ENCODE peak calls at places on chromosomes 16 and 17, in ten cellular contexts. One of them, this sample, is unnamed.

GRCh38 chr16:74654536-74654935 is 12.1 kb downstream of the RFWD3 start:
- DNase-seq in caudate nucleus: no peak
- DNase-seq in NCI-H1694 treated with DMSO at 0.1 percent for 48 hours: no peak
- DNase-seq in left cardiac atrium: no peak
- DNase-seq in NCI-H2081 treated with DMSO at 0.1 percent for 48 hours: no peak
- DNase-seq in GM19239: no peak
- DNase-seq in lung microvascular endothelial cell: no peak
- DNase-seq in mesenteric fat pad: no peak
- DNase-seq in activated gamma-delta T cell treated with anti-CD3 and anti-CD28 coated beads, Interleukin-2, amount 50 U/mL, for 16 hours: no peak
- DNase-seq in Kasumi-1: no peak
- DNase-seq in this sample: no peak

GRCh38 chr16:4675864-4676786 is 17.2 kb upstream of the NUDT16L1 start:
- DNase-seq in NCI-H2081 treated with DMSO at 0.1 percent for 48 hours: no peak
- DNase-seq in Kasumi-1: no peak
- DNase-seq in mesenteric fat pad: no peak
- DNase-seq in left cardiac atrium: no peak
- DNase-seq in activated gamma-delta T cell treated with anti-CD3 and anti-CD28 coated beads, Interleukin-2, amount 50 U/mL, for 16 hours: peak
- DNase-seq in GM19239: no peak
- DNase-seq in lung microvascular endothelial cell: no peak
- DNase-seq in NCI-H1694 treated with DMSO at 0.1 percent for 48 hours: no peak
- DNase-seq in caudate nucleus: no peak
- DNase-seq in this sample: no peak

GRCh38 chr17:66098040-66098439 is 93.9 kb downstream of the CEP112 start:
- DNase-seq in left cardiac atrium: no peak
- DNase-seq in GM19239: no peak
- DNase-seq in activated gamma-delta T cell treated with anti-CD3 and anti-CD28 coated beads, Interleukin-2, amount 50 U/mL, for 16 hours: no peak
- DNase-seq in mesenteric fat pad: no peak
- DNase-seq in caudate nucleus: no peak
- DNase-seq in lung microvascular endothelial cell: no peak
- DNase-seq in NCI-H2081 treated with DMSO at 0.1 percent for 48 hours: no peak
- DNase-seq in Kasumi-1: no peak
- DNase-seq in NCI-H1694 treated with DMSO at 0.1 percent for 48 hours: no peak
- DNase-seq in this sample: no peak

GRCh38 chr16:2904100-2904921 is 7.4 kb upstream of the FLYWCH1 start:
- DNase-seq in lung microvascular endothelial cell: peak
- DNase-seq in activated gamma-delta T cell treated with anti-CD3 and anti-CD28 coated beads, Interleukin-2, amount 50 U/mL, for 16 hours: peak
- DNase-seq in left cardiac atrium: peak
- DNase-seq in NCI-H1694 treated with DMSO at 0.1 percent for 48 hours: peak
- DNase-seq in mesenteric fat pad: peak
- DNase-seq in NCI-H2081 treated with DMSO at 0.1 percent for 48 hours: peak
- DNase-seq in caudate nucleus: peak
- DNase-seq in Kasumi-1: peak
- DNase-seq in GM19239: peak
- DNase-seq in this sample: peak

GRCh38 chr17:8046929-8047768 is 8.3 kb downstream of the ALOX15B start:
- DNase-seq in NCI-H2081 treated with DMSO at 0.1 percent for 48 hours: no peak
- DNase-seq in Kasumi-1: no peak
- DNase-seq in left cardiac atrium: no peak
- DNase-seq in NCI-H1694 treated with DMSO at 0.1 percent for 48 hours: no peak
- DNase-seq in caudate nucleus: no peak
- DNase-seq in lung microvascular endothelial cell: no peak
- DNase-seq in mesenteric fat pad: peak
- DNase-seq in GM19239: no peak
- DNase-seq in activated gamma-delta T cell treated with anti-CD3 and anti-CD28 coated beads, Interleukin-2, amount 50 U/mL, for 16 hours: no peak
- DNase-seq in this sample: no peak

GRCh38 chr17:79758260-79758659 is 19.7 kb upstream of the CBX2 start:
- DNase-seq in caudate nucleus: no peak
- DNase-seq in mesenteric fat pad: no peak
- DNase-seq in NCI-H1694 treated with DMSO at 0.1 percent for 48 hours: no peak
- DNase-seq in left cardiac atrium: no peak
- DNase-seq in NCI-H2081 treated with DMSO at 0.1 percent for 48 hours: no peak
- DNase-seq in Kasumi-1: no peak
- DNase-seq in activated gamma-delta T cell treated with anti-CD3 and anti-CD28 coated beads, Interleukin-2, amount 50 U/mL, for 16 hours: no peak
- DNase-seq in lung microvascular endothelial cell: no peak
- DNase-seq in GM19239: no peak
- DNase-seq in this sample: no peak

GRCh38 chr17:75260679-75261335 is 599 bp downstream of the GGA3 start:
- DNase-seq in GM19239: no peak
- DNase-seq in caudate nucleus: no peak
- DNase-seq in lung microvascular endothelial cell: peak
- DNase-seq in NCI-H2081 treated with DMSO at 0.1 percent for 48 hours: no peak
- DNase-seq in NCI-H1694 treated with DMSO at 0.1 percent for 48 hours: no peak
- DNase-seq in left cardiac atrium: no peak
- DNase-seq in mesenteric fat pad: no peak
- DNase-seq in activated gamma-delta T cell treated with anti-CD3 and anti-CD28 coated beads, Interleukin-2, amount 50 U/mL, for 16 hours: no peak
- DNase-seq in Kasumi-1: peak
- DNase-seq in this sample: no peak

GRCh38 chr17:61361084-61361483 is 38.6 kb upstream of the TBX2 start:
- DNase-seq in NCI-H2081 treated with DMSO at 0.1 percent for 48 hours: no peak
- DNase-seq in activated gamma-delta T cell treated with anti-CD3 and anti-CD28 coated beads, Interleukin-2, amount 50 U/mL, for 16 hours: no peak
- DNase-seq in NCI-H1694 treated with DMSO at 0.1 percent for 48 hours: no peak
- DNase-seq in lung microvascular endothelial cell: no peak
- DNase-seq in Kasumi-1: no peak
- DNase-seq in left cardiac atrium: no peak
- DNase-seq in GM19239: no peak
- DNase-seq in caudate nucleus: no peak
- DNase-seq in mesenteric fat pad: no peak
- DNase-seq in this sample: no peak

GRCh38 chr17:19357351-19358140 is 5.0 kb downstream of the B9D1 start:
- DNase-seq in NCI-H2081 treated with DMSO at 0.1 percent for 48 hours: no peak
- DNase-seq in activated gamma-delta T cell treated with anti-CD3 and anti-CD28 coated beads, Interleukin-2, amount 50 U/mL, for 16 hours: no peak
- DNase-seq in caudate nucleus: no peak
- DNase-seq in left cardiac atrium: no peak
- DNase-seq in Kasumi-1: no peak
- DNase-seq in NCI-H1694 treated with DMSO at 0.1 percent for 48 hours: no peak
- DNase-seq in GM19239: no peak
- DNase-seq in mesenteric fat pad: no peak
- DNase-seq in lung microvascular endothelial cell: no peak
- DNase-seq in this sample: no peak

GRCh38 chr16:1152651-1153259 is at the start of gene CACNA1H:
- DNase-seq in activated gamma-delta T cell treated with anti-CD3 and anti-CD28 coated beads, Interleukin-2, amount 50 U/mL, for 16 hours: peak
- DNase-seq in NCI-H2081 treated with DMSO at 0.1 percent for 48 hours: no peak
- DNase-seq in lung microvascular endothelial cell: peak
- DNase-seq in mesenteric fat pad: no peak
- DNase-seq in caudate nucleus: no peak
- DNase-seq in left cardiac atrium: peak
- DNase-seq in Kasumi-1: no peak
- DNase-seq in NCI-H1694 treated with DMSO at 0.1 percent for 48 hours: no peak
- DNase-seq in GM19239: no peak
- DNase-seq in this sample: peak

GRCh38 chr16:75433732-75434413 is 570 bp upstream of the CFDP1 start:
- DNase-seq in NCI-H1694 treated with DMSO at 0.1 percent for 48 hours: no peak
- DNase-seq in caudate nucleus: peak
- DNase-seq in Kasumi-1: peak
- DNase-seq in left cardiac atrium: no peak
- DNase-seq in mesenteric fat pad: no peak
- DNase-seq in NCI-H2081 treated with DMSO at 0.1 percent for 48 hours: peak
- DNase-seq in GM19239: peak
- DNase-seq in activated gamma-delta T cell treated with anti-CD3 and anti-CD28 coated beads, Interleukin-2, amount 50 U/mL, for 16 hours: no peak
- DNase-seq in lung microvascular endothelial cell: peak
- DNase-seq in this sample: peak

GRCh38 chr17:50095626-50096037 is 481 bp downstream of the PDK2 start:
- DNase-seq in Kasumi-1: no peak
- DNase-seq in NCI-H2081 treated with DMSO at 0.1 percent for 48 hours: no peak
- DNase-seq in GM19239: no peak
- DNase-seq in caudate nucleus: no peak
- DNase-seq in left cardiac atrium: no peak
- DNase-seq in mesenteric fat pad: no peak
- DNase-seq in NCI-H1694 treated with DMSO at 0.1 percent for 48 hours: no peak
- DNase-seq in lung microvascular endothelial cell: peak
- DNase-seq in activated gamma-delta T cell treated with anti-CD3 and anti-CD28 coated beads, Interleukin-2, amount 50 U/mL, for 16 hours: no peak
- DNase-seq in this sample: no peak

GRCh38 chr17:19747159-19747719 is 859 bp downstream of the ALDH3A1 start:
- DNase-seq in mesenteric fat pad: no peak
- DNase-seq in NCI-H2081 treated with DMSO at 0.1 percent for 48 hours: no peak
- DNase-seq in GM19239: no peak
- DNase-seq in Kasumi-1: no peak
- DNase-seq in caudate nucleus: no peak
- DNase-seq in NCI-H1694 treated with DMSO at 0.1 percent for 48 hours: no peak
- DNase-seq in activated gamma-delta T cell treated with anti-CD3 and anti-CD28 coated beads, Interleukin-2, amount 50 U/mL, for 16 hours: no peak
- DNase-seq in left cardiac atrium: no peak
- DNase-seq in lung microvascular endothelial cell: no peak
- DNase-seq in this sample: no peak

GRCh38 chr16:14186007-14186953 is 115.2 kb downstream of the MRTFB start:
- DNase-seq in caudate nucleus: peak
- DNase-seq in GM19239: no peak
- DNase-seq in lung microvascular endothelial cell: peak
- DNase-seq in NCI-H2081 treated with DMSO at 0.1 percent for 48 hours: peak
- DNase-seq in left cardiac atrium: peak
- DNase-seq in Kasumi-1: no peak
- DNase-seq in activated gamma-delta T cell treated with anti-CD3 and anti-CD28 coated beads, Interleukin-2, amount 50 U/mL, for 16 hours: no peak
- DNase-seq in mesenteric fat pad: no peak
- DNase-seq in NCI-H1694 treated with DMSO at 0.1 percent for 48 hours: no peak
- DNase-seq in this sample: peak

GRCh38 chr17:75319818-75320691 is 30.8 kb upstream of the SLC25A19 start:
- DNase-seq in GM19239: peak
- DNase-seq in NCI-H2081 treated with DMSO at 0.1 percent for 48 hours: no peak
- DNase-seq in activated gamma-delta T cell treated with anti-CD3 and anti-CD28 coated beads, Interleukin-2, amount 50 U/mL, for 16 hours: no peak
- DNase-seq in Kasumi-1: no peak
- DNase-seq in left cardiac atrium: no peak
- DNase-seq in lung microvascular endothelial cell: no peak
- DNase-seq in mesenteric fat pad: no peak
- DNase-seq in caudate nucleus: no peak
- DNase-seq in NCI-H1694 treated with DMSO at 0.1 percent for 48 hours: no peak
- DNase-seq in this sample: no peak

GRCh38 chr17:66087073-66087472 is 104.9 kb downstream of the CEP112 start:
- DNase-seq in lung microvascular endothelial cell: no peak
- DNase-seq in GM19239: no peak
- DNase-seq in NCI-H2081 treated with DMSO at 0.1 percent for 48 hours: no peak
- DNase-seq in Kasumi-1: no peak
- DNase-seq in activated gamma-delta T cell treated with anti-CD3 and anti-CD28 coated beads, Interleukin-2, amount 50 U/mL, for 16 hours: no peak
- DNase-seq in left cardiac atrium: no peak
- DNase-seq in caudate nucleus: no peak
- DNase-seq in mesenteric fat pad: no peak
- DNase-seq in NCI-H1694 treated with DMSO at 0.1 percent for 48 hours: no peak
- DNase-seq in this sample: no peak

GRCh38 chr17:59706900-59707181 is 389 bp downstream of the PTRH2 start:
- DNase-seq in NCI-H2081 treated with DMSO at 0.1 percent for 48 hours: no peak
- DNase-seq in left cardiac atrium: no peak
- DNase-seq in lung microvascular endothelial cell: peak
- DNase-seq in GM19239: no peak
- DNase-seq in Kasumi-1: no peak
- DNase-seq in mesenteric fat pad: no peak
- DNase-seq in activated gamma-delta T cell treated with anti-CD3 and anti-CD28 coated beads, Interleukin-2, amount 50 U/mL, for 16 hours: no peak
- DNase-seq in caudate nucleus: no peak
- DNase-seq in NCI-H1694 treated with DMSO at 0.1 percent for 48 hours: no peak
- DNase-seq in this sample: no peak

GRCh38 chr16:651844-652243 is 2.7 kb downstream of the WDR90 start:
- DNase-seq in activated gamma-delta T cell treated with anti-CD3 and anti-CD28 coated beads, Interleukin-2, amount 50 U/mL, for 16 hours: no peak
- DNase-seq in left cardiac atrium: no peak
- DNase-seq in NCI-H2081 treated with DMSO at 0.1 percent for 48 hours: no peak
- DNase-seq in caudate nucleus: no peak
- DNase-seq in NCI-H1694 treated with DMSO at 0.1 percent for 48 hours: no peak
- DNase-seq in GM19239: no peak
- DNase-seq in lung microvascular endothelial cell: no peak
- DNase-seq in mesenteric fat pad: no peak
- DNase-seq in Kasumi-1: no peak
- DNase-seq in this sample: peak

GRCh38 chr16:75066861-75067447 is 49.6 kb downstream of the LDHD start:
- DNase-seq in activated gamma-delta T cell treated with anti-CD3 and anti-CD28 coated beads, Interleukin-2, amount 50 U/mL, for 16 hours: no peak
- DNase-seq in mesenteric fat pad: no peak
- DNase-seq in NCI-H2081 treated with DMSO at 0.1 percent for 48 hours: no peak
- DNase-seq in NCI-H1694 treated with DMSO at 0.1 percent for 48 hours: no peak
- DNase-seq in caudate nucleus: no peak
- DNase-seq in Kasumi-1: no peak
- DNase-seq in lung microvascular endothelial cell: no peak
- DNase-seq in GM19239: no peak
- DNase-seq in left cardiac atrium: no peak
- DNase-seq in this sample: no peak

This sample was measured in SK-MEL-5.